ENCODE peak calls at places on chromosomes 1 and 21, in eight cellular contexts. G is lower leg skin; F is nucleus accumbens; X is fibroblast of lung; P is effector memory CD4-positive, alpha-beta T cell; C is Kasumi-1; L is CD8-positive, alpha-beta memory T cell; E is IMR-90. S is an unnamed sample.

GRCh38 chr1:9438431-9439073 is 100.7 kb upstream of the SLC25A33 start:
- DNase-seq in G (peak), F (peak), X (peak), P (no peak), C (no peak), L (no peak), E (peak), S (peak)

GRCh38 chr1:72282271-72282656 is at the start of gene NEGR1:
- DNase-seq in G (peak), F (peak), X (peak), P (no peak), C (no peak), L (peak), E (peak), S (peak)

GRCh38 chr1:203215573-203215972 is 13.9 kb downstream of the CHIT1 start:
- DNase-seq in G (no peak), F (no peak), X (no peak), P (no peak), C (no peak), L (no peak), E (no peak), S (no peak)

GRCh38 chr1:220380885-220381284 is 108.6 kb upstream of the RAB3GAP2 start:
- DNase-seq in G (no peak), F (no peak), X (no peak), P (no peak), C (no peak), L (no peak), E (no peak), S (no peak)

GRCh38 chr1:119139393-119139792 is 1.1 kb downstream of the WARS2 start:
- DNase-seq in G (no peak), F (no peak), X (no peak), P (peak), C (no peak), L (peak), E (no peak), S (no peak)

GRCh38 chr1:167717351-167717750 is 4.4 kb upstream of the MPZL1 start:
- DNase-seq in G (no peak), F (no peak), X (no peak), P (no peak), C (no peak), L (no peak), E (peak), S (no peak)

GRCh38 chr1:60129916-60130315 is 56.3 kb upstream of the C1orf87 start:
- DNase-seq in G (no peak), F (no peak), X (no peak), P (no peak), C (no peak), L (no peak), E (no peak), S (no peak)

GRCh38 chr1:234782057-234782800 is 172.3 kb upstream of the IRF2BP2 start:
- DNase-seq in G (no peak), F (no peak), X (no peak), P (no peak), C (no peak), L (no peak), E (peak), S (no peak)

GRCh38 chr1:156172696-156173470 is 19.5 kb downstream of the SEMA4A start:
- DNase-seq in G (no peak), F (no peak), X (no peak), P (no peak), C (no peak), L (no peak), E (no peak), S (no peak)

GRCh38 chr21:35475006-35475405 is 425.9 kb upstream of the RUNX1 start:
- DNase-seq in G (peak), F (no peak), X (no peak), P (no peak), C (peak), L (no peak), E (peak), S (no peak)

GRCh38 chr1:231040019-231040799 is at the start of gene FAM89A:
- DNase-seq in G (no peak), F (no peak), X (peak), P (peak), C (peak), L (peak), E (no peak), S (peak)

GRCh38 chr1:151707541-151708065 is 9.0 kb downstream of the CELF3 start:
- DNase-seq in G (no peak), F (no peak), X (no peak), P (no peak), C (no peak), L (no peak), E (no peak), S (no peak)

GRCh38 chr1:52520149-52520548 is 32.7 kb downstream of the TUT4 start:
- DNase-seq in G (no peak), F (no peak), X (peak), P (no peak), C (no peak), L (no peak), E (peak), S (no peak)

GRCh38 chr1:220925707-220926106 is 46.5 kb downstream of the HLX start:
- DNase-seq in G (no peak), F (no peak), X (no peak), P (no peak), C (no peak), L (no peak), E (no peak), S (no peak)

GRCh38 chr1:30088594-30089556 is 634.5 kb downstream of the MATN1 start:
- DNase-seq in G (no peak), F (no peak), X (no peak), P (no peak), C (no peak), L (no peak), E (no peak), S (no peak)

GRCh38 chr1:41423511-41424191 is 60.8 kb downstream of the EDN2 start:
- DNase-seq in G (no peak), F (no peak), X (no peak), P (no peak), C (no peak), L (no peak), E (no peak), S (no peak)

GRCh38 chr1:10170362-10170665 is 40.1 kb upstream of the KIF1B start:
- DNase-seq in G (no peak), F (no peak), X (no peak), P (no peak), C (no peak), L (no peak), E (peak), S (no peak)

GRCh38 chr1:235136111-235136510 is 7.5 kb upstream of the TOMM20 start:
- DNase-seq in G (no peak), F (no peak), X (no peak), P (no peak), C (no peak), L (no peak), E (no peak), S (no peak)

GRCh38 chr21:33255404-33255803 is 10.8 kb upstream of the IL10RB start:
- DNase-seq in G (no peak), F (no peak), X (no peak), P (no peak), C (no peak), L (no peak), E (no peak), S (no peak)

GRCh38 chr1:43465694-43466152 is 12.0 kb upstream of the HYI start:
- DNase-seq in G (no peak), F (no peak), X (no peak), P (no peak), C (no peak), L (no peak), E (no peak), S (no peak)